ENCODE peak calls at places on chromosomes 3 and 15, in six cellular contexts. E is neural progenitor cell, P is right atrium auricular region, Y is GM13976, Q is mucosa of descending colon, D is foreskin keratinocyte. B is an unnamed sample.

GRCh38 chr15:75639191-75639708 is 774 bp downstream of the IMP3 start:
- DNase-seq in D (no peak), E (no peak), Y (no peak), Q (no peak), P (no peak), B (no peak)

GRCh38 chr3:36538405-36538804 is 158.1 kb downstream of the STAC start:
- DNase-seq in D (no peak), P (no peak), Y (no peak), E (no peak), Q (no peak), B (no peak)

GRCh38 chr3:39166932-39167532 is 13.6 kb upstream of the CSRNP1 start:
- DNase-seq in D (peak; percentile 86), E (no peak), Y (no peak), Q (no peak), P (peak; percentile 94), B (no peak)

GRCh38 chr15:63111481-63111880 is 10.2 kb upstream of the LACTB start:
- DNase-seq in P (no peak), E (no peak), Y (no peak), D (no peak), Q (no peak), B (no peak)

GRCh38 chr15:77975332-77976119 is 102.0 kb downstream of the TBC1D2B start:
- DNase-seq in E (no peak), P (no peak), D (no peak), Q (no peak), Y (peak; percentile 7), B (no peak)

GRCh38 chr3:14228611-14229470 is 50.2 kb downstream of the LSM3 start:
- DNase-seq in E (no peak), D (no peak), Q (no peak), P (no peak), Y (no peak), B (peak; percentile 7)

GRCh38 chr15:35963316-35963715 is 417.4 kb upstream of the DPH6 start:
- DNase-seq in P (no peak), Y (no peak), E (no peak), D (no peak), Q (no peak), B (no peak)

GRCh38 chr3:112136959-112137693 is 4.1 kb upstream of the GCSAM start:
- DNase-seq in Y (peak; percentile 29), P (no peak), Q (peak; percentile 73), D (peak; percentile 58), E (peak; percentile 91), B (no peak)

GRCh38 chr3:174355505-174355904 is 503.6 kb upstream of the NAALADL2 start:
- DNase-seq in Y (no peak), P (no peak), Q (peak; percentile 6), E (peak; percentile 66), D (peak; percentile 32), B (no peak)

GRCh38 chr15:98649996-98650870 is 1.9 kb downstream of the IGF1R start:
- DNase-seq in Y (no peak), D (no peak), Q (peak; percentile 48), P (peak; percentile 69), E (peak; percentile 75), B (no peak)

GRCh38 chr3:59289836-59290235 is 240.0 kb upstream of the CFAP20DC start:
- DNase-seq in Q (no peak), E (no peak), P (no peak), Y (no peak), D (peak; percentile 55), B (no peak)

GRCh38 chr3:153032891-153033290 is 129.1 kb upstream of the RAP2B start:
- DNase-seq in Y (no peak), E (no peak), D (no peak), Q (no peak), P (no peak), B (no peak)

GRCh38 chr3:155407331-155407730 is 113.8 kb upstream of the STRIT1 start:
- DNase-seq in D (no peak), Q (no peak), Y (no peak), P (no peak), E (no peak), B (no peak)

GRCh38 chr3:72601049-72601448 is 247.2 kb downstream of the SHQ1 start:
- DNase-seq in Q (peak; percentile 15), P (no peak), Y (no peak), E (peak; percentile 89), D (no peak), B (no peak)

GRCh38 chr15:38904298-38904697 is 339.7 kb upstream of the RASGRP1 start:
- DNase-seq in Y (no peak), Q (no peak), D (no peak), E (no peak), P (no peak), B (no peak)

GRCh38 chr15:66673410-66674322 is 28.4 kb upstream of the SMAD6 start:
- DNase-seq in Y (peak; percentile 43), Q (peak; percentile 92), E (peak; percentile 89), D (peak; percentile 21), P (no peak), B (no peak)

GRCh38 chr3:38205472-38205805 is 40.1 kb downstream of the OXSR1 start:
- DNase-seq in E (no peak), D (no peak), Y (no peak), P (no peak), Q (no peak), B (no peak)

GRCh38 chr3:71432044-71432970 is 151.2 kb downstream of the FOXP1 start:
- DNase-seq in Y (no peak), P (no peak), Q (no peak), D (no peak), E (no peak), B (no peak)

GRCh38 chr3:179766416-179767133 is 113.7 kb downstream of the USP13 start:
- DNase-seq in Y (no peak), P (no peak), D (no peak), E (no peak), Q (no peak), B (no peak)

GRCh38 chr15:71666723-71667122 is 143.6 kb upstream of the NR2E3 start:
- DNase-seq in Y (no peak), D (no peak), P (no peak), E (no peak), Q (no peak), B (no peak)

GRCh38 chr3:126524429-126524988 is 554 bp downstream of the CHST13 start:
- DNase-seq in Q (peak; percentile 38), P (no peak), Y (no peak), D (no peak), E (no peak), B (no peak)

GRCh38 chr3:136070953-136071949 is 105.7 kb downstream of the PPP2R3A start:
- DNase-seq in Y (no peak), P (peak; percentile 70), D (peak; percentile 45), Q (no peak), E (no peak), B (peak; percentile 87)

GRCh38 chr3:9826815-9827574 is 16.8 kb downstream of the RPUSD3 start:
- DNase-seq in P (no peak), D (no peak), Y (no peak), Q (peak; percentile 35), E (peak; percentile 54), B (no peak)

GRCh38 chr3:99614768-99615167 is 23.6 kb upstream of the COL8A1 start:
- DNase-seq in Q (no peak), P (no peak), D (no peak), Y (no peak), E (no peak), B (no peak)

GRCh38 chr3:99620976-99621375 is 17.4 kb upstream of the COL8A1 start:
- DNase-seq in D (no peak), Y (no peak), P (no peak), E (no peak), Q (no peak), B (no peak)

GRCh38 chr3:99624536-99625236 is 13.7 kb upstream of the COL8A1 start:
- DNase-seq in P (no peak), E (no peak), D (no peak), Q (no peak), Y (no peak), B (no peak)

GRCh38 chr3:99625237-99625622 is 13.2 kb upstream of the COL8A1 start:
- DNase-seq in E (no peak), P (no peak), Y (no peak), D (no peak), Q (no peak), B (no peak)

DNA sequence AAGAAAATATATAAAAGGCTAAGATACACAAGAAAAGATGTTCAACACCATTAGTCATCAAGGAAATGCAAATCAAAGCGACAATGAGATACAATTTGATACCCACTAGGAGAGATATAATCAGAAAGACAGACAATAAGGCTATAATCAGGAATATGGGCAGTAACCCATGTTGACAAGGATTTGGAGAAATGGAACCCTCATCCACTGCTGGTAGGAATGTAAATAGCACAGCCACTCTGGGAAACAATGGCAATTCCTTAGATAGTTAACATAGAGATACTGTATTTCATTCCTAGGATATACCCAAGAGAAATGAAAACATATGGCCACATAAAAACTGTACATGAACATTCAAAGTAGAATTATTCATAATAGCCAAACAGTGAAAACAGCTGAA is 18.3 kb upstream of the COL8A1 start:
- DNase-seq in P (no peak), E (no peak), Y (no peak), D (no peak), Q (no peak), B (no peak)
- TF ChIP-seq CTCF in P (no peak), E (peak; percentile 15), Y (no peak), D (peak; percentile 37), Q (no peak), B (no peak)

GRCh38 chr3:94525039-94525438 is 462.2 kb downstream of the NSUN3 start:
- DNase-seq in Q (no peak), E (peak; percentile 61), Y (no peak), P (no peak), D (peak; percentile 62), B (no peak)
- TF ChIP-seq CTCF in Q (no peak), E (peak; percentile 57), Y (no peak), P (peak; percentile 43), D (peak; percentile 74), B (peak; percentile 20)

GRCh38 chr3:57646723-57647122 is 46.2 kb downstream of the DENND6A start:
- DNase-seq in Q (no peak), Y (no peak), E (no peak), P (no peak), D (peak; percentile 80), B (no peak)
- TF ChIP-seq CTCF in Q (no peak), Y (no peak), E (no peak), P (peak; percentile 44), D (peak; percentile 74), B (peak; percentile 47)

GRCh38 chr15:73555080-73555479 is 78.1 kb downstream of the NPTN start:
- DNase-seq in Y (no peak), E (no peak), D (no peak), Q (no peak), P (no peak), B (no peak)

GRCh38 chr15:73558529-73558928 is 74.7 kb downstream of the NPTN start:
- DNase-seq in Y (no peak), E (no peak), Q (no peak), P (no peak), D (no peak), B (no peak)

GRCh38 chr15:73564255-73564654 is 68.9 kb downstream of the NPTN start:
- DNase-seq in Q (no peak), E (peak; percentile 12), P (no peak), Y (no peak), D (peak; percentile 23), B (no peak)

DNA sequence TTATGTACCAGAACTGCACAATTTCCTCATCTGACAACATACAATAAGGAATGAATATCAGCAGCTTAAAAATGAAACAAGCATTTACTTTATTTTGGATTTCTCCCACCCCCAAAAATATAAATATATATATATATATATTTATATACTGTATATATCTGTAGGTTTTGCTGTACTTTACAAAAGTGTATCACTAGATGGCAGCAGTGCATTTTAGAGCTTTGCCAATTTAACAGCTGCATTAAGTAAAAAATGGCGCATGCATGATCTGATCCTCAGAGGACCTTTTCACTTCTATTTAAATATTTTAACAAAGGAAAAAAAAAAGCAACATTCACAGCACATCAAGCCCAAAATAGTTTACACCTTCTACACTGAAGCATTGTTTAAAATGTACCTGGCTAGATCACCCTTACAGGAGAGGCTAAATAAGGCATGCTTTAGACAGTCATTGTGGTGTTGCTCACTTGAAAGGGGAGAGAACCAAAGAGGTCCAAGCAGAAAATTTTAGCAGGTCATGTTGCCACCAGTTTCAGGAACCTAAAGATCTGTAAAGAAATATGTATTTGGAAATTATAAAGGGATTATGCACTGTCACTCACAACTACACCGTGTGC is 72.6 kb downstream of the NPTN start:
- DNase-seq in E (peak; percentile 49), D (peak; percentile 50), Q (peak; percentile 70), Y (peak; percentile 32), P (no peak), B (no peak)
- TF ChIP-seq CTCF in E (peak; percentile 59), D (peak; percentile 74), Q (peak; percentile 22), Y (no peak), P (peak; percentile 66), B (peak; percentile 74)

B was measured in osteocyte.